ENCODE peak calls at places on chromosome 15, in nine cellular contexts. T is kidney epithelial cell; W is M059J; G is breast epithelium; F is astrocyte of the spinal cord; X is GM19239; Z is lower lobe of right lung; S is germinal center; A is activated effector memory CD4-positive, alpha-beta T cell treated with anti-CD3 and anti-CD28 coated beads, Interleukin-2, amount 50 U/mL, for 16 hours. B is an unnamed sample.

GRCh38 chr15:41661078-41661528 is 898 bp downstream of the MGA start:
- DNase-seq in T (no peak), W (no peak), G (no peak), F (no peak), X (no peak), Z (no peak), S (no peak), A (no peak), B (no peak)

GRCh38 chr15:35874260-35874905 is 328.4 kb upstream of the DPH6 start:
- DNase-seq in T (peak), W (peak), G (no peak), F (peak), X (no peak), Z (no peak), S (no peak), A (no peak), B (no peak)

GRCh38 chr15:74657846-74658245 is 38.0 kb downstream of the EDC3 start:
- DNase-seq in T (peak), W (peak), G (no peak), F (no peak), X (no peak), Z (no peak), S (no peak), A (no peak), B (no peak)

GRCh38 chr15:68888419-68888818 is 41.9 kb upstream of the SPESP1 start:
- DNase-seq in T (no peak), W (no peak), G (no peak), F (no peak), X (no peak), Z (no peak), S (peak), A (no peak), B (no peak)

GRCh38 chr15:29859981-29860745 is 37.9 kb upstream of the TJP1 start:
- DNase-seq in T (peak), W (peak), G (no peak), F (peak), X (no peak), Z (no peak), S (no peak), A (no peak), B (no peak)

GRCh38 chr15:98443483-98443882 is 204.9 kb upstream of the IGF1R start:
- DNase-seq in T (no peak), W (no peak), G (no peak), F (no peak), X (no peak), Z (no peak), S (no peak), A (no peak), B (no peak)

GRCh38 chr15:91908401-91908800 is 54.9 kb downstream of the SLCO3A1 start:
- DNase-seq in T (peak), W (peak), G (no peak), F (peak), X (no peak), Z (no peak), S (no peak), A (no peak), B (no peak)

GRCh38 chr15:33242669-33243191 is 48.2 kb upstream of the FMN1 start:
- DNase-seq in T (peak), W (peak), G (no peak), F (peak), X (no peak), Z (no peak), S (peak), A (no peak), B (no peak)

GRCh38 chr15:27235689-27236088 is 264.7 kb downstream of the GABRG3 start:
- DNase-seq in T (no peak), W (no peak), G (no peak), F (no peak), X (no peak), Z (no peak), S (no peak), A (no peak), B (no peak)

GRCh38 chr15:73969151-73969759 is 22.8 kb downstream of the STOML1 start:
- DNase-seq in T (no peak), W (no peak), G (peak), F (no peak), X (no peak), Z (no peak), S (no peak), A (peak), B (no peak)

GRCh38 chr15:85041230-85041629 is 59.6 kb downstream of the PDE8A start:
- DNase-seq in T (no peak), W (no peak), G (no peak), F (no peak), X (no peak), Z (no peak), S (no peak), A (no peak), B (no peak)

GRCh38 chr15:32687556-32687955 is 30.2 kb upstream of the GREM1 start:
- DNase-seq in T (no peak), W (peak), G (no peak), F (peak), X (no peak), Z (no peak), S (no peak), A (no peak), B (no peak)

GRCh38 chr15:89460048-89460447 is 36.3 kb downstream of the RHCG start:
- DNase-seq in T (no peak), W (no peak), G (no peak), F (no peak), X (no peak), Z (no peak), S (no peak), A (no peak), B (no peak)

GRCh38 chr15:42577514-42578031 is 2.2 kb downstream of the STARD9 start:
- DNase-seq in T (no peak), W (peak), G (no peak), F (peak), X (no peak), Z (no peak), S (no peak), A (no peak), B (no peak)

GRCh38 chr15:98866503-98866902 is 141.1 kb downstream of the PGPEP1L start:
- DNase-seq in T (no peak), W (peak), G (no peak), F (peak), X (no peak), Z (no peak), S (no peak), A (no peak), B (no peak)

GRCh38 chr15:75779504-75779903 is 63.7 kb upstream of the UBE2Q2 start:
- DNase-seq in T (no peak), W (no peak), G (no peak), F (no peak), X (no peak), Z (no peak), S (no peak), A (no peak), B (no peak)

GRCh38 chr15:41930221-41930866 is 36.5 kb upstream of the SPTBN5 start:
- DNase-seq in T (peak), W (peak), G (no peak), F (peak), X (no peak), Z (peak), S (no peak), A (no peak), B (no peak)

GRCh38 chr15:85879334-85880163 is 84.8 kb upstream of the KLHL25 start:
- DNase-seq in T (no peak), W (peak), G (no peak), F (no peak), X (no peak), Z (no peak), S (no peak), A (no peak), B (no peak)

GRCh38 chr15:40763801-40764765 is at the start of gene GCHFR:
- DNase-seq in T (no peak), W (peak), G (peak), F (peak), X (no peak), Z (peak), S (peak), A (peak), B (peak)

GRCh38 chr15:97129684-97130083 is 799.2 kb downstream of the NR2F2 start:
- DNase-seq in T (no peak), W (no peak), G (no peak), F (no peak), X (no peak), Z (no peak), S (no peak), A (no peak), B (no peak)

GRCh38 chr15:57972801-57973311 is 92.7 kb downstream of the ALDH1A2 start:
- DNase-seq in T (no peak), W (no peak), G (no peak), F (no peak), X (no peak), Z (no peak), S (no peak), A (no peak), B (no peak)

GRCh38 chr15:83747050-83747717 is 93.3 kb downstream of the ADAMTSL3 start:
- DNase-seq in T (peak), W (peak), G (no peak), F (no peak), X (no peak), Z (no peak), S (no peak), A (no peak), B (no peak)

GRCh38 chr15:53197426-53197839 is 407.3 kb upstream of the ONECUT1 start:
- DNase-seq in T (peak), W (peak), G (no peak), F (peak), X (peak), Z (peak), S (peak), A (peak), B (peak)

GRCh38 chr15:38129531-38130199 is 123.0 kb upstream of the SPRED1 start:
- DNase-seq in T (peak), W (peak), G (no peak), F (peak), X (no peak), Z (peak), S (peak), A (no peak), B (peak)

GRCh38 chr15:51335538-51335961 is 2.8 kb downstream of the CYP19A1 start:
- DNase-seq in T (no peak), W (no peak), G (no peak), F (no peak), X (peak), Z (no peak), S (peak), A (no peak), B (no peak)

GRCh38 chr15:43775411-43775965 is 1.3 kb downstream of the ELL3 start:
- DNase-seq in T (no peak), W (peak), G (peak), F (peak), X (no peak), Z (no peak), S (no peak), A (no peak), B (no peak)

GRCh38 chr15:58505581-58505980 is 73.8 kb downstream of the LIPC start:
- DNase-seq in T (no peak), W (no peak), G (no peak), F (no peak), X (no peak), Z (no peak), S (no peak), A (no peak), B (no peak)

GRCh38 chr15:83970290-83970890 is 265.2 kb upstream of the GOLGA6L4 start:
- DNase-seq in T (no peak), W (no peak), G (no peak), F (no peak), X (no peak), Z (no peak), S (no peak), A (no peak), B (no peak)

GRCh38 chr15:76196286-76196948 is 114.9 kb downstream of the ETFA start:
- DNase-seq in T (peak), W (peak), G (peak), F (peak), X (no peak), Z (peak), S (no peak), A (no peak), B (peak)

GRCh38 chr15:31162721-31163510 is 61.4 kb upstream of the TRPM1 start:
- DNase-seq in T (no peak), W (no peak), G (no peak), F (no peak), X (no peak), Z (no peak), S (no peak), A (no peak), B (no peak)